ENCODE peak calls at places on chromosomes 5 and 9, in six cellular contexts. F is pancreas, A is upper lobe of right lung, Q is AG10803, Y is mucosa of descending colon, G is psoas muscle. M is an unnamed sample.

GRCh38 chr5:65100846-65101678 is 332.3 kb downstream of the CWC27 start:
- DNase-seq in F (peak; percentile 59), A (peak; percentile 73), Q (peak; percentile 80), Y (peak; percentile 66), G (peak; percentile 37), M (peak; percentile 84)

GRCh38 chr5:4361626-4362281 is 766.1 kb downstream of the IRX1 start:
- DNase-seq in F (no peak), A (no peak), Q (no peak), Y (no peak), G (no peak), M (no peak)

GRCh38 chr5:93249651-93250289 is 331.2 kb downstream of the NR2F1-AS1 start:
- DNase-seq in F (no peak), A (no peak), Q (no peak), Y (no peak), G (no peak), M (peak; percentile 76)

GRCh38 chr9:16671591-16672137 is 198.8 kb downstream of the BNC2 start:
- DNase-seq in F (no peak), A (no peak), Q (peak; percentile 85), Y (no peak), G (no peak), M (peak; percentile 94)

GRCh38 chr5:179866241-179867078 is 7.8 kb upstream of the MRNIP start:
- DNase-seq in F (peak; percentile 45), A (no peak), Q (no peak), Y (no peak), G (no peak), M (no peak)

GRCh38 chr5:63963080-63963735 is 963 bp upstream of the HTR1A start:
- DNase-seq in F (no peak), A (no peak), Q (peak; percentile 68), Y (no peak), G (no peak), M (peak; percentile 62)

GRCh38 chr5:9766581-9766980 is 136.4 kb upstream of the TAS2R1 start:
- DNase-seq in F (no peak), A (no peak), Q (peak; percentile 34), Y (no peak), G (no peak), M (no peak)

GRCh38 chr9:123957168-123957721 is 27.3 kb upstream of the DENND1A start:
- DNase-seq in F (no peak), A (no peak), Q (no peak), Y (no peak), G (no peak), M (no peak)

GRCh38 chr5:76544268-76544926 is 78.8 kb downstream of the F2RL2 start:
- DNase-seq in F (no peak), A (no peak), Q (no peak), Y (peak; percentile 72), G (no peak), M (peak; percentile 34)

GRCh38 chr5:17014686-17015085 is 78.6 kb upstream of the MYO10 start:
- DNase-seq in F (no peak), A (no peak), Q (no peak), Y (no peak), G (no peak), M (no peak)

GRCh38 chr9:109349431-109349846 is 28.6 kb upstream of the EPB41L4B start:
- DNase-seq in F (no peak), A (no peak), Q (peak; percentile 95), Y (no peak), G (no peak), M (peak; percentile 91)

GRCh38 chr9:128127568-128127989 is at the start of gene PTGES2:
- DNase-seq in F (peak; percentile 90), A (peak; percentile 92), Q (peak; percentile 88), Y (peak; percentile 90), G (peak; percentile 94), M (peak; percentile 87)

GRCh38 chr9:137411260-137411659 is 11.7 kb downstream of the EXD3 start:
- DNase-seq in F (peak; percentile 63), A (no peak), Q (no peak), Y (no peak), G (peak; percentile 15), M (no peak)

GRCh38 chr9:137411670-137412380 is 11.1 kb downstream of the EXD3 start:
- DNase-seq in F (peak; percentile 71), A (peak; percentile 87), Q (peak; percentile 76), Y (peak; percentile 72), G (peak; percentile 82), M (peak; percentile 94)

GRCh38 chr9:137409515-137409914 is 13.4 kb downstream of the EXD3 start:
- DNase-seq in F (no peak), A (no peak), Q (no peak), Y (no peak), G (no peak), M (no peak)

GRCh38 chr9:137412431-137412830 is 10.5 kb downstream of the EXD3 start:
- DNase-seq in F (no peak), A (no peak), Q (no peak), Y (no peak), G (peak; percentile 11), M (no peak)

GRCh38 chr9:137410891-137411249 is 12.1 kb downstream of the EXD3 start:
- DNase-seq in F (no peak), A (no peak), Q (no peak), Y (no peak), G (no peak), M (no peak)
- TF ChIP-seq CTCF in F (no peak), A (no peak), Q (no peak), Y (no peak), G (no peak), M (no peak)

GRCh38 chr9:114894801-114895433 is 35.5 kb downstream of the TNFSF8 start:
- DNase-seq in F (no peak), A (no peak), Q (peak; percentile 96), Y (no peak), G (no peak), M (peak; percentile 93)
- H3K4me3 ChIP-seq in F (no peak overlapping the region), A (no peak overlapping the region), Q (no peak overlapping the region), Y (no peak overlapping the region), G (no peak overlapping the region), M (no peak overlapping the region)

DNA sequence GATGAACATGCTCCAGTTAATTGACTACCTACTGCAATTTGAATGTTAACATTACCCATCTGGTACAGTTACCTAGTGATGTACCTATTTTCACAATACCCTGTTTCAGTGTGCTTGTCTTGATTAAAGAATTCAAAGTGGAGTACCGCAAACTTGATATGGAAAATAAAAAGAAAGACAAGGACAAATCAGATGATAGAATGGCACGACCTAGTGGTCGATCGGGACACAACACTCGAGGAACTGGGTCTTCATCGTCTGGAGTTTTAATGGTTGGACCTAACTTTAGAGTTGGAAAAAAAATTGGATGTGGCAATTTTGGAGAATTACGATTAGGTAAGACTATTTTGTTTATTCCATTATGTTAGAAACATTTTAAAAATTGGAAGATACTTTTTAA is 33.5 kb downstream of the CSNK1G3 start:
- DNase-seq in F (no peak), A (no peak), Q (peak; percentile 27), Y (peak; percentile 33), G (no peak), M (no peak)
- TF ChIP-seq CTCF in F (no peak), A (peak; percentile 42), Q (peak; percentile 57), Y (peak; percentile 29), G (peak; percentile 31), M (peak; percentile 40)

GRCh38 chr5:149409268-149409948 is 30.3 kb upstream of the IL17B start:
- DNase-seq in F (no peak), A (peak; percentile 22), Q (peak; percentile 43), Y (no peak), G (no peak), M (no peak)
- H3K4me3 ChIP-seq in F (no peak overlapping the region), A (peak overlapping the region; percentile 55), Q (peak overlapping the region; percentile 99), Y (no peak overlapping the region), G (peak overlapping the region; percentile 59), M (peak overlapping the region; percentile 56)

DNA sequence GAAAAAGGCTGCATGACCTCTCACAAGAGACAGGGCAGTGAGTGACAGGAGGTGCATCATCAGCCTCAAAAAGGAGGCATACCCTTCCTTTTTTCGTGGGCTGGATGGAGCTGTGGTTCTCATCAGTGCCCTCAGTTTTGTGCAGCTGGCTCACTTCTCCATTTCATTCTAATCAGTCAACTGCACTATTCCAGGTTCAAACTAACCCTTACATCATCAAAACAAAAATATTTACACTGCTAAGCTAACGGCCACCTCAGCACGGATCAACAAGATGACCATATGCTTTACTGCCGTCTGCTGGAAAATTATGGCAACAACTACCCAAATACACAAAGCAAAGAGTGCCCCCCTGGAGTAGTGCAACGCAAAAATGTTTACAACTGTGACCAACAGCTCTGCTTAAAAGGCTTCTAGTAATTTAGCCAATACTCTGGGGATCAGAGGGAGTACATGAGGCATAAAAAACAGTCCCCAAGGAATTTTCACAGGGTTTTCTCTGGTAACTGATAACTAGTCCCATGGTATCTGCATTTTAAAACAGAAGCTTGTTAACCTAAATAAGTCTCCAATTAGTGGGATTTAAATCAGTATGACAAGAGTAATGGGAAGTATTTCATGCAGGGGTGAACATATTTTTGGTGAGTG is 10.8 kb downstream of the KCNV2 start:
- DNase-seq in F (no peak), A (no peak), Q (peak; percentile 77), Y (no peak), G (no peak), M (peak; percentile 63)
- TF ChIP-seq CTCF in F (no peak), A (peak; percentile 57), Q (peak; percentile 82), Y (peak; percentile 23), G (peak; percentile 77), M (peak; percentile 86)

GRCh38 chr5:74500037-74500917 is 140.3 kb downstream of the ENC1 start:
- DNase-seq in F (no peak), A (no peak), Q (no peak), Y (no peak), G (no peak), M (no peak)
- H3K4me3 ChIP-seq in F (no peak overlapping the region), A (no peak overlapping the region), Q (no peak overlapping the region), Y (no peak overlapping the region), G (no peak overlapping the region), M (no peak overlapping the region)

DNA sequence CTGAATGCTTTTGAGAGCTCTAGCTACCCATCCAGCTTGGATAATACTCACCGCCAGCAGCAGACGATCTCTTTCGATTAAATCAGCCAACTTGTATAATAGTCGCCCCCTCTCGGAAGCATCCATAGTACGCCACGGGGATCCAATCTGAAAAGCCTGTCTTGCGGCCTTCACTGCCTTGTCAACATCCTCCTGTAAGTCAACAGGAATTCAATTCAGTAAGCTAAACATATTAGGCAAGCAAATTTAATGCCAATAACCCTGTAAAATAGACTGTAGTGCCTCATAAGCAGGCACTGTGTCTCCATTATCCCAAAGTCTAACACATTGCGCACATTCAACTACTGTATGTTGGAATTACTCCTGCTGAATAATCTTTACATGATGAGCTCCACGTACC is 22.0 kb downstream of the ALDH1A1 start:
- DNase-seq in F (no peak), A (no peak), Q (no peak), Y (no peak), G (no peak), M (no peak)
- TF ChIP-seq CTCF in F (no peak), A (no peak), Q (no peak), Y (no peak), G (no peak), M (no peak)

M was measured in astrocyte of the spinal cord.